ENCODE peak calls at places on chromosomes 11 and 22, in five cellular contexts. One of them, this sample, is unnamed.

GRCh38 chr11:70628176-70628860 is 230.0 kb downstream of the CTTN start:
- DNase-seq in amygdala: no peak
- DNase-seq in osteoblast: peak
- DNase-seq in T-helper 2 cell: no peak
- DNase-seq in stimulated activated CD4-positive, alpha-beta T cell treated with anti-CD3 and anti-CD28 coated beads, Interleukin-1b, Interleukin-23, amount 100 ng/mL, for 24 hours: no peak
- DNase-seq in this sample: no peak

GRCh38 chr11:122772945-122773344 is 65.4 kb upstream of the CRTAM start:
- DNase-seq in stimulated activated CD4-positive, alpha-beta T cell treated with anti-CD3 and anti-CD28 coated beads, Interleukin-1b, Interleukin-23, amount 100 ng/mL, for 24 hours: no peak
- DNase-seq in osteoblast: no peak
- DNase-seq in amygdala: no peak
- DNase-seq in T-helper 2 cell: no peak
- DNase-seq in this sample: no peak

GRCh38 chr22:47602732-47603131 is 840.3 kb downstream of the TBC1D22A start:
- DNase-seq in amygdala: no peak
- DNase-seq in stimulated activated CD4-positive, alpha-beta T cell treated with anti-CD3 and anti-CD28 coated beads, Interleukin-1b, Interleukin-23, amount 100 ng/mL, for 24 hours: no peak
- DNase-seq in T-helper 2 cell: no peak
- DNase-seq in osteoblast: no peak
- DNase-seq in this sample: no peak

GRCh38 chr11:123360267-123360936 is 69.7 kb upstream of the GRAMD1B start:
- DNase-seq in T-helper 2 cell: no peak
- DNase-seq in osteoblast: no peak
- DNase-seq in amygdala: no peak
- DNase-seq in stimulated activated CD4-positive, alpha-beta T cell treated with anti-CD3 and anti-CD28 coated beads, Interleukin-1b, Interleukin-23, amount 100 ng/mL, for 24 hours: no peak
- DNase-seq in this sample: no peak

GRCh38 chr11:110356769-110357671 is 60.6 kb upstream of the RDX start:
- DNase-seq in stimulated activated CD4-positive, alpha-beta T cell treated with anti-CD3 and anti-CD28 coated beads, Interleukin-1b, Interleukin-23, amount 100 ng/mL, for 24 hours: no peak
- DNase-seq in amygdala: no peak
- DNase-seq in T-helper 2 cell: no peak
- DNase-seq in osteoblast: no peak
- DNase-seq in this sample: no peak

GRCh38 chr11:74681686-74682651 is 49.3 kb downstream of the CHRDL2 start:
- DNase-seq in stimulated activated CD4-positive, alpha-beta T cell treated with anti-CD3 and anti-CD28 coated beads, Interleukin-1b, Interleukin-23, amount 100 ng/mL, for 24 hours: no peak
- DNase-seq in amygdala: no peak
- DNase-seq in osteoblast: peak
- DNase-seq in T-helper 2 cell: no peak
- DNase-seq in this sample: no peak

GRCh38 chr22:48427731-48428211 is 1399.9 kb downstream of the BRD1 start:
- DNase-seq in osteoblast: no peak
- DNase-seq in T-helper 2 cell: no peak
- DNase-seq in amygdala: no peak
- DNase-seq in stimulated activated CD4-positive, alpha-beta T cell treated with anti-CD3 and anti-CD28 coated beads, Interleukin-1b, Interleukin-23, amount 100 ng/mL, for 24 hours: no peak
- DNase-seq in this sample: no peak

GRCh38 chr11:9861860-9862725 is 198.2 kb downstream of the SWAP70 start:
- DNase-seq in T-helper 2 cell: no peak
- DNase-seq in stimulated activated CD4-positive, alpha-beta T cell treated with anti-CD3 and anti-CD28 coated beads, Interleukin-1b, Interleukin-23, amount 100 ng/mL, for 24 hours: no peak
- DNase-seq in osteoblast: peak
- DNase-seq in amygdala: no peak
- DNase-seq in this sample: peak

GRCh38 chr11:17423533-17424310 is 35.3 kb upstream of the KCNJ11 start:
- DNase-seq in osteoblast: no peak
- DNase-seq in stimulated activated CD4-positive, alpha-beta T cell treated with anti-CD3 and anti-CD28 coated beads, Interleukin-1b, Interleukin-23, amount 100 ng/mL, for 24 hours: no peak
- DNase-seq in amygdala: no peak
- DNase-seq in T-helper 2 cell: no peak
- DNase-seq in this sample: no peak

This sample was measured in tibial nerve.